ENCODE peak calls at places on chromosomes 1 and 21, in five cellular contexts. V is posterior vena cava; M is fibroblast of lung; A is activated CD8-positive, alpha-beta memory T cell treated with anti-CD3 and anti-CD28 coated beads for 48 hours; Y is activated CD4-positive, CD25-positive, alpha-beta regulatory T cell. Q is an unnamed sample.
A peak's percentile ranks its signal among the peaks of the same experiment; 100 is the strongest.

GRCh38 chr1:205538211-205538840 is 33.9 kb downstream of the CDK18 start:
- DNase-seq in V (peak; percentile 12), M (no peak), A (no peak), Y (no peak), Q (no peak)

GRCh38 chr21:38351961-38352521 is 95.2 kb downstream of the KCNJ15 start:
- DNase-seq in V (no peak), M (peak; percentile 77), A (no peak), Y (no peak), Q (peak; percentile 97)

GRCh38 chr1:1624443-1625403 is 7.2 kb upstream of the MMP23B start:
- DNase-seq in V (peak; percentile 83), M (peak; percentile 37), A (no peak), Y (no peak), Q (no peak)

GRCh38 chr1:184669400-184669799 is 85.3 kb downstream of the EDEM3 start:
- DNase-seq in V (no peak), M (no peak), A (no peak), Y (no peak), Q (no peak)

GRCh38 chr1:236861560-236862230 is 66.6 kb downstream of the MTR start:
- DNase-seq in V (no peak), M (peak; percentile 53), A (no peak), Y (no peak), Q (peak; percentile 21)

GRCh38 chr1:232684331-232685105 is 54.6 kb upstream of the SIPA1L2 start:
- DNase-seq in V (no peak), M (peak; percentile 34), A (no peak), Y (no peak), Q (peak; percentile 54)

GRCh38 chr1:27526569-27527222 is 36.7 kb upstream of the WASF2 start:
- DNase-seq in V (no peak), M (no peak), A (no peak), Y (no peak), Q (no peak)

GRCh38 chr1:101077849-101078248 is 52.3 kb upstream of the DPH5 start:
- DNase-seq in V (no peak), M (no peak), A (no peak), Y (no peak), Q (no peak)

GRCh38 chr1:28392027-28392652 is 22.6 kb downstream of the PHACTR4 start:
- DNase-seq in V (no peak), M (peak; percentile 94), A (no peak), Y (no peak), Q (peak; percentile 81)

GRCh38 chr1:31189696-31190674 is 49.7 kb downstream of the NKAIN1 start:
- DNase-seq in V (no peak), M (no peak), A (no peak), Y (no peak), Q (no peak)

GRCh38 chr1:231236938-231237337 is 4.1 kb upstream of the GNPAT start:
- DNase-seq in V (no peak), M (no peak), A (no peak), Y (no peak), Q (peak; percentile 8)

GRCh38 chr1:152048641-152048970 is 11.8 kb upstream of the S100A11 start:
- DNase-seq in V (no peak), M (no peak), A (no peak), Y (no peak), Q (no peak)

GRCh38 chr1:241475688-241476087 is 43.9 kb downstream of the FH start:
- DNase-seq in V (no peak), M (no peak), A (no peak), Y (no peak), Q (peak; percentile 31)

GRCh38 chr21:17911628-17912027 is 92.5 kb upstream of the C21orf91 start:
- DNase-seq in V (no peak), M (peak; percentile 70), A (no peak), Y (no peak), Q (peak; percentile 78)

GRCh38 chr1:108611984-108612383 is 48.9 kb downstream of the HENMT1 start:
- DNase-seq in V (no peak), M (no peak), A (no peak), Y (no peak), Q (no peak)

Q was measured in LHCN-M2.